ENCODE peak calls at places on chromosomes 11 and 22, in ten cellular contexts. I is fibroblast of the aortic adventitia, G is astrocyte of the spinal cord, W is Panc1, N is heart left ventricle, J is progenitor cell of endocrine pancreas, X is uterus, E is A549, P is mammary epithelial cell, C is IMR-90. V is an unnamed sample.

GRCh38 chr22:33785283-33785991 is 134.8 kb downstream of the LARGE1 start:
- DNase-seq in I (peak; percentile 83), G (peak; percentile 7), W (no peak), N (no peak), J (no peak), X (no peak), E (no peak), P (peak; percentile 91), C (peak; percentile 88), V (no peak)

GRCh38 chr11:114161486-114162250 is 102.2 kb downstream of the ZBTB16 start:
- DNase-seq in I (no peak), G (no peak), W (no peak), N (no peak), J (no peak), X (no peak), E (no peak), P (no peak), C (no peak), V (no peak)

GRCh38 chr11:17076517-17077239 is 789 bp downstream of the RPS13 start:
- DNase-seq in I (peak; percentile 25), G (peak; percentile 1), W (no peak), N (no peak), J (no peak), X (no peak), E (no peak), P (no peak), C (peak; percentile 2), V (no peak)

GRCh38 chr11:10646005-10646404 is 47.5 kb downstream of the IRAG1 start:
- DNase-seq in I (peak; percentile 35), G (no peak), W (no peak), N (no peak), J (no peak), X (peak; percentile 62), E (no peak), P (no peak), C (no peak), V (no peak)

GRCh38 chr11:364991-365390 is 4.3 kb upstream of the B4GALNT4 start:
- DNase-seq in I (no peak), G (no peak), W (no peak), N (no peak), J (no peak), X (no peak), E (no peak), P (no peak), C (no peak), V (peak; percentile 64)

GRCh38 chr11:66267379-66268209 is 845 bp upstream of the RAB1B start:
- DNase-seq in I (peak; percentile 80), G (peak; percentile 90), W (peak; percentile 53), N (peak; percentile 93), J (peak; percentile 74), X (peak; percentile 92), E (peak; percentile 73), P (peak; percentile 66), C (peak; percentile 79), V (no peak)

GRCh38 chr11:76368497-76368896 is 12.4 kb downstream of the THAP12 start:
- DNase-seq in I (no peak), G (no peak), W (no peak), N (no peak), J (no peak), X (no peak), E (no peak), P (no peak), C (no peak), V (no peak)

GRCh38 chr22:49967333-49968241 is 7.0 kb downstream of the PIM3 start:
- DNase-seq in I (peak; percentile 52), G (no peak), W (no peak), N (peak; percentile 52), J (peak; percentile 9), X (peak; percentile 61), E (no peak), P (no peak), C (no peak), V (peak; percentile 88)

GRCh38 chr22:45831394-45831793 is 145.6 kb downstream of the WNT7B start:
- DNase-seq in I (peak; percentile 49), G (peak; percentile 41), W (peak; percentile 4), N (no peak), J (no peak), X (no peak), E (no peak), P (no peak), C (peak; percentile 38), V (no peak)

GRCh38 chr11:13462311-13462927 is 603 bp downstream of the BTBD10 start:
- DNase-seq in I (peak; percentile 31), G (peak; percentile 23), W (no peak), N (peak; percentile 62), J (peak; percentile 23), X (peak; percentile 54), E (peak; percentile 63), P (peak; percentile 82), C (peak; percentile 41), V (no peak)

GRCh38 chr22:16961477-16962186 is 46.4 kb downstream of the GAB4 start:
- DNase-seq in I (no peak), G (no peak), W (no peak), N (no peak), J (no peak), X (no peak), E (no peak), P (no peak), C (no peak), V (peak; percentile 61)

GRCh38 chr11:61152816-61153592 is 8.2 kb downstream of the VPS37C start:
- DNase-seq in I (peak; percentile 78), G (peak; percentile 66), W (no peak), N (no peak), J (no peak), X (no peak), E (no peak), P (peak; percentile 79), C (peak; percentile 70), V (no peak)

GRCh38 chr11:34067383-34068065 is 16.0 kb downstream of the CAPRIN1 start:
- DNase-seq in I (no peak), G (no peak), W (no peak), N (no peak), J (no peak), X (no peak), E (no peak), P (no peak), C (no peak), V (no peak)

GRCh38 chr22:30859714-30860095 is 108.9 kb downstream of the MORC2 start:
- DNase-seq in I (no peak), G (no peak), W (no peak), N (no peak), J (no peak), X (no peak), E (no peak), P (no peak), C (no peak), V (no peak)

GRCh38 chr11:129333873-129334272 is 41.8 kb upstream of the BARX2 start:
- DNase-seq in I (no peak), G (no peak), W (no peak), N (no peak), J (no peak), X (no peak), E (peak; percentile 9), P (no peak), C (no peak), V (no peak)

GRCh38 chr11:91244921-91245320 is 979.7 kb upstream of the FAT3 start:
- DNase-seq in I (no peak), G (no peak), W (no peak), N (no peak), J (no peak), X (no peak), E (no peak), P (no peak), C (no peak), V (no peak)

GRCh38 chr11:134480129-134480652 is 68.1 kb upstream of the B3GAT1 start:
- DNase-seq in I (no peak), G (no peak), W (no peak), N (no peak), J (no peak), X (no peak), E (no peak), P (no peak), C (no peak), V (no peak)

GRCh38 chr22:37051629-37052385 is at the start of gene KCTD17:
- DNase-seq in I (peak; percentile 51), G (peak; percentile 64), W (no peak), N (peak; percentile 73), J (peak; percentile 35), X (peak; percentile 63), E (peak; percentile 77), P (peak; percentile 53), C (peak; percentile 59), V (no peak)
- TF ChIP-seq CTCF in I (no peak), G (no peak), W (no peak), N (no peak), J (no peak), X (no peak), E (no peak), P (no peak), C (peak; percentile 9), V (no peak)

GRCh38 chr11:113114452-113115027 is 153.3 kb downstream of the NCAM1 start:
- DNase-seq in I (peak; percentile 61), G (peak; percentile 64), W (peak; percentile 24), N (peak; percentile 49), J (peak; percentile 35), X (peak; percentile 60), E (no peak), P (peak; percentile 49), C (peak; percentile 8), V (no peak)
- TF ChIP-seq CTCF in I (peak; percentile 82), G (peak; percentile 88), W (peak; percentile 78), N (peak; percentile 68), J (peak; percentile 77), X (peak; percentile 66), E (peak; percentile 41), P (peak; percentile 76), C (peak; percentile 42), V (peak; percentile 88)

DNA sequence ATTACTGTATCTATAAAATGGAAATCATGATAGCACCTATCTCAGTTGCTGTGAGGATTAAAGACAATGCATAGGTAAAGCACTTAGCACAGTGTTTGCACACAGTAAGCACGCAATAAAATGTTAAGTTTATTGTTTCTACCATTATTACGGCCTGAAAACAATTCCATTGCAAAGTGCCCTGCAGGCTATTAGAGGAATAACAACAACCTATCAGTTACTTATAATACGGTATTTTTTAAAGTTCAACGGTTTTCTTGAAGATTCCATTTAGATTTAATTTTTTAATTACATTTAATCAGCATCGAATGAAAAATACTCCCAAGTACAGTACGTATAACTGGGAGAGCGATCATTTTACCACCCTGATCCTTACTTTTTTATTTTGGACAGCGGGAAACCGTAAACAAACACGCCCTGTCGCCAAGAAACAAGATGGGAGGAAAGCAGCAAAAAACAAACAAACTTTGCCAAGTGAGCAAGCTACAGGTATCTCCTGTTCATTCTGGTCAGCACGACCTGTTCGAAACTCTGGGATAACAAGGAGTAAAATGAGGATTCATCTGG is 892 bp downstream of the SLC36A4 start:
- DNase-seq in I (no peak), G (no peak), W (no peak), N (no peak), J (no peak), X (no peak), E (peak; percentile 5), P (no peak), C (peak; percentile 22), V (no peak)
- TF ChIP-seq CTCF in I (peak; percentile 57), G (peak; percentile 53), W (peak; percentile 49), N (no peak), J (peak; percentile 58), X (no peak), E (no peak), P (peak; percentile 47), C (peak; percentile 39), V (peak; percentile 77)

DNA sequence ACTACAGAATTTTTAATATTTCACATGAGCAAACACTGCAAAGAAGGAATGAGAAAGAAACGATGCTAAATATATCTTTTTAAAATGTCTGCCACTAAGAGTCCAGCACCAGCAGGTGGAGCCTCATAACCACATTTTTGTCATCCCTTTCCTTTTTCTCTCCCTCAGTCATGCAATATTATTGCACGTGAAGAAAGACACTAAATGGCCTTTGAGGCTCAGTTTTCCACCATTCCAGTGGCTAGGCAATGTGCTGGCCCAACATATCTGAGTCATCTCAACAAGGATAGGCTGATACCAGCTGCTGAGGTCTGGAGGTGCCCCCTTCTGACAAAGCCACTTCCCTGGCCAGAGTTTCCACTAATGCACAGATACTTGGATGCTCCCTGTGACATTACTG is 1.8 kb downstream of the ALKBH8 start:
- DNase-seq in I (peak; percentile 78), G (peak; percentile 57), W (peak; percentile 67), N (peak; percentile 15), J (no peak), X (no peak), E (peak; percentile 26), P (peak; percentile 48), C (peak; percentile 66), V (no peak)
- TF ChIP-seq CTCF in I (peak; percentile 70), G (peak; percentile 71), W (peak; percentile 84), N (peak; percentile 61), J (peak; percentile 68), X (peak; percentile 46), E (peak; percentile 68), P (peak; percentile 41), C (peak; percentile 77), V (peak; percentile 86)